ENCODE peak calls at places on chromosome 3, in six cellular contexts. I, K, O, L, V and B are unnamed samples.

GRCh38 chr3:125357032-125357658 is 18.0 kb downstream of the ZNF148 start:
- DNase-seq in I (no peak), O (peak), L (no peak), V (no peak), K (no peak), B (no peak)

GRCh38 chr3:53084310-53085001 is 38.6 kb upstream of the SFMBT1 start:
- DNase-seq in K (peak), L (no peak), V (no peak), I (no peak), O (no peak), B (no peak)

GRCh38 chr3:141460097-141460704 is 26.6 kb upstream of the RASA2 start:
- DNase-seq in K (peak), L (peak), O (peak), I (peak), V (peak), B (peak)

GRCh38 chr3:189490337-189490736 is 140.9 kb upstream of the TP63 start:
- DNase-seq in K (no peak), I (no peak), L (no peak), O (no peak), V (no peak), B (no peak)

GRCh38 chr3:114147281-114147680 is 31.6 kb downstream of the DRD3 start:
- DNase-seq in K (no peak), L (no peak), I (no peak), V (no peak), O (no peak), B (no peak)

GRCh38 chr3:45529697-45530096 is 64.9 kb upstream of the LIMD1 start:
- DNase-seq in V (no peak), I (no peak), O (no peak), K (no peak), L (no peak), B (no peak)

GRCh38 chr3:132448211-132448961 is 31.1 kb downstream of the DNAJC13 start:
- DNase-seq in L (no peak), K (peak), V (no peak), O (no peak), I (no peak), B (no peak)

GRCh38 chr3:194300936-194301335 is 50.2 kb downstream of the CPN2 start:
- DNase-seq in L (no peak), I (no peak), K (no peak), V (no peak), O (no peak), B (no peak)

GRCh38 chr3:48410205-48411040 is 19.5 kb downstream of the PLXNB1 start:
- DNase-seq in L (no peak), K (no peak), I (peak), V (no peak), O (no peak), B (no peak)

GRCh38 chr3:63662011-63662410 is 9.5 kb downstream of the SNTN start:
- DNase-seq in V (no peak), I (no peak), L (no peak), K (no peak), O (no peak), B (no peak)

GRCh38 chr3:126349611-126350501 is 7.4 kb downstream of the KLF15 start:
- DNase-seq in K (no peak), V (no peak), L (no peak), I (no peak), O (no peak), B (no peak)

GRCh38 chr3:171646357-171647133 is 163.7 kb downstream of the PLD1 start:
- DNase-seq in K (peak), L (no peak), V (peak), I (no peak), O (no peak), B (no peak)

GRCh38 chr3:71258116-71258515 is 325.4 kb downstream of the FOXP1 start:
- DNase-seq in I (no peak), V (no peak), L (no peak), K (peak), O (no peak), B (no peak)

GRCh38 chr3:38265604-38266307 is at the start of gene SLC22A13:
- DNase-seq in I (no peak), O (no peak), L (no peak), K (no peak), V (no peak), B (no peak)

GRCh38 chr3:126959921-126960603 is 22.9 kb upstream of the PLXNA1 start:
- DNase-seq in O (no peak), V (no peak), K (peak), L (no peak), I (no peak), B (no peak)

GRCh38 chr3:11480663-11481298 is 162.9 kb downstream of the VGLL4 start:
- DNase-seq in I (no peak), O (no peak), V (no peak), L (no peak), K (peak), B (no peak)

GRCh38 chr3:193788189-193788946 is 195.4 kb downstream of the OPA1 start:
- DNase-seq in O (no peak), I (no peak), L (no peak), V (peak), K (peak), B (no peak)

GRCh38 chr3:4841783-4842440 is 137.3 kb upstream of the BHLHE40 start:
- DNase-seq in K (no peak), I (no peak), O (no peak), L (no peak), V (no peak), B (no peak)

GRCh38 chr3:76487446-76487845 is 552.5 kb upstream of the ROBO2 start:
- DNase-seq in I (no peak), K (peak), V (no peak), L (no peak), O (no peak), B (no peak)

GRCh38 chr3:54087581-54088410 is 34.6 kb upstream of the CACNA2D3 start:
- DNase-seq in O (no peak), L (no peak), K (no peak), V (no peak), I (no peak), B (no peak)

GRCh38 chr3:139355502-139355901 is 11.7 kb downstream of the MRPS22 start:
- DNase-seq in I (no peak), O (no peak), K (no peak), L (no peak), V (no peak), B (no peak)

GRCh38 chr3:178705925-178706324 is 169.7 kb downstream of the KCNMB2 start:
- DNase-seq in V (no peak), I (no peak), L (no peak), K (peak), O (no peak), B (no peak)

GRCh38 chr3:177062052-177062732 is 135.1 kb downstream of the TBL1XR1 start:
- DNase-seq in O (no peak), K (peak), I (no peak), V (no peak), L (no peak), B (no peak)